ENCODE peak calls at places on chromosome 17, in six cellular contexts. Z is stimulated activated CD4-positive, alpha-beta T cell treated with anti-CD3 and anti-CD28 coated beads, Interleukin-12 subunit alpha, Interleukin-12 subunit beta, amount 100 ng/mL, for 4 hours; C is SK-N-DZ; U is stomach; I is COR-L47; Q is BE2C. J is an unnamed sample.

GRCh38 chr17:15250459-15250858 is 14.7 kb downstream of the PMP22 start:
- DNase-seq in Z (no peak), C (no peak), U (no peak), I (no peak), Q (no peak), J (no peak)

GRCh38 chr17:74943808-74944522 is 8.3 kb downstream of the OTOP3 start:
- DNase-seq in Z (no peak), C (no peak), U (no peak), I (no peak), Q (no peak), J (no peak)

GRCh38 chr17:12730931-12731521 is 58.3 kb upstream of the ARHGAP44 start:
- DNase-seq in Z (no peak), C (no peak), U (peak; percentile 88), I (no peak), Q (no peak), J (peak; percentile 94)

GRCh38 chr17:41308918-41309359 is at the start of gene KRTAP16-1:
- DNase-seq in Z (no peak), C (no peak), U (no peak), I (no peak), Q (no peak), J (no peak)

GRCh38 chr17:58331815-58332719 is 3.5 kb upstream of the TSPOAP1 start:
- DNase-seq in Z (peak; percentile 96), C (no peak), U (peak; percentile 74), I (no peak), Q (no peak), J (peak; percentile 95)

GRCh38 chr17:6641374-6641818 is 536 bp downstream of the TXNDC17 start:
- DNase-seq in Z (no peak), C (no peak), U (no peak), I (no peak), Q (no peak), J (no peak)

GRCh38 chr17:44847581-44847980 is at the start of gene HIGD1B:
- DNase-seq in Z (no peak), C (no peak), U (no peak), I (no peak), Q (no peak), J (peak; percentile 54)

GRCh38 chr17:80773243-80773991 is 218.2 kb upstream of the CHMP6 start:
- DNase-seq in Z (no peak), C (peak; percentile 45), U (no peak), I (peak; percentile 29), Q (peak; percentile 73), J (peak; percentile 78)

GRCh38 chr17:19418312-19418992 is 7.4 kb downstream of the RNF112 start:
- DNase-seq in Z (no peak), C (no peak), U (no peak), I (no peak), Q (no peak), J (no peak)

GRCh38 chr17:62723842-62724241 is 84.3 kb downstream of the MARCHF10 start:
- DNase-seq in Z (no peak), C (peak; percentile 52), U (no peak), I (no peak), Q (peak; percentile 75), J (no peak)

GRCh38 chr17:44549736-44550135 is 7.5 kb upstream of the FZD2 start:
- DNase-seq in Z (no peak), C (no peak), U (no peak), I (no peak), Q (no peak), J (no peak)

J was measured in posterior vena cava.